ENCODE peak calls at places on chromosomes 11 and 22, in ten cellular contexts. H is nephron progenitor cell; I is EH; K is H1; P is T47D; L is psoas muscle; R is posterior vena cava; W is lower leg skin; Q is myocyte; B is stimulated activated CD8-positive, alpha-beta memory T cell treated with anti-CD3 and anti-CD28 coated beads, Interleukin-2, amount 100 ng/mL, for 1 hour. V is an unnamed sample.

GRCh38 chr22:41603873-41604332 is 14.3 kb upstream of the PMM1 start:
- DNase-seq in K (no peak), B (no peak), W (no peak), H (no peak), Q (peak), L (no peak), R (peak), I (no peak), P (no peak), V (no peak)

GRCh38 chr11:112634551-112634950 is 326.7 kb upstream of the NCAM1 start:
- DNase-seq in H (no peak), P (no peak), R (no peak), B (no peak), W (no peak), I (no peak), K (no peak), Q (no peak), L (no peak), V (no peak)

GRCh38 chr11:2584812-2585565 is 114.8 kb downstream of the KCNQ1OT1 start:
- DNase-seq in H (no peak), R (peak), W (peak), Q (no peak), B (no peak), I (no peak), P (no peak), K (no peak), L (peak), V (peak)

GRCh38 chr11:120303004-120303637 is 22.0 kb upstream of the TLCD5 start:
- DNase-seq in Q (peak), R (peak), K (peak), W (peak), L (peak), P (peak), I (peak), H (peak), B (peak), V (peak)

GRCh38 chr11:86803641-86804040 is 3.3 kb downstream of the PRSS23 start:
- DNase-seq in L (no peak), W (no peak), H (no peak), Q (no peak), K (no peak), B (no peak), P (no peak), I (no peak), R (no peak), V (no peak)

GRCh38 chr11:72683782-72684200 is 9.6 kb upstream of the PDE2A start:
- DNase-seq in H (peak), Q (peak), K (no peak), P (peak), W (peak), B (peak), L (peak), I (peak), R (peak), V (peak)

GRCh38 chr11:22792497-22792896 is 37.1 kb downstream of the SVIP start:
- DNase-seq in R (no peak), H (no peak), I (peak), W (no peak), L (no peak), Q (peak), K (no peak), B (no peak), P (peak), V (no peak)

GRCh38 chr11:117144477-117145392 is 648 bp downstream of the PAFAH1B2 start:
- DNase-seq in P (peak), K (no peak), W (peak), H (peak), Q (peak), B (no peak), I (peak), R (no peak), L (peak), V (peak)